ENCODE peak calls at places on chromosomes 4 and X, in eight cellular contexts. E is ovary, Q is gastrocnemius medialis, K is uterus, J is Peyer's patch, U is esophagus squamous epithelium, D is suprapubic skin, V is heart left ventricle. B is an unnamed sample.
A peak's percentile ranks its signal among the peaks of the same experiment; 100 is the strongest.

GRCh38 chr4:7956306-7957112 is 16.8 kb upstream of the AFAP1 start:
- DNase-seq in E (no peak), Q (no peak), K (peak; percentile 79), J (no peak), U (no peak), D (no peak), V (no peak), B (no peak)

GRCh38 chr4:56321246-56321645 is 66.0 kb downstream of the AASDH start:
- DNase-seq in E (no peak), Q (no peak), K (no peak), J (no peak), U (no peak), D (no peak), V (no peak), B (no peak)

GRCh38 chr4:129218355-129218754 is 122.4 kb downstream of the C4orf33 start:
- DNase-seq in E (no peak), Q (no peak), K (no peak), J (no peak), U (no peak), D (no peak), V (no peak), B (no peak)

GRCh38 chr4:106358899-106359298 is 9.7 kb downstream of the GIMD1 start:
- DNase-seq in E (no peak), Q (no peak), K (no peak), J (no peak), U (no peak), D (no peak), V (no peak), B (no peak)

GRCh38 chr4:87089368-87089767 is 131.1 kb downstream of the KLHL8 start:
- DNase-seq in E (no peak), Q (no peak), K (no peak), J (no peak), U (no peak), D (no peak), V (no peak), B (no peak)

GRCh38 chr4:8891646-8892555 is 20.3 kb upstream of the HMX1 start:
- DNase-seq in E (no peak), Q (no peak), K (no peak), J (no peak), U (no peak), D (no peak), V (no peak), B (no peak)

GRCh38 chr4:86452323-86452995 is 92.6 kb upstream of the MAPK10 start:
- DNase-seq in E (peak; percentile 19), Q (no peak), K (peak; percentile 58), J (no peak), U (no peak), D (no peak), V (no peak), B (no peak)

GRCh38 chr4:158850800-158851644 is 82.2 kb downstream of the FNIP2 start:
- DNase-seq in E (no peak), Q (no peak), K (no peak), J (no peak), U (no peak), D (no peak), V (no peak), B (no peak)

GRCh38 chrX:110407910-110408545 is 49.4 kb downstream of the RTL9 start:
- DNase-seq in E (peak; percentile 40), Q (no peak), K (peak; percentile 62), J (no peak), U (no peak), D (no peak), V (peak; percentile 32), B (peak; percentile 86)

GRCh38 chrX:7133036-7133412 is 14.5 kb upstream of the STS start:
- DNase-seq in E (no peak), Q (no peak), K (peak; percentile 43), J (no peak), U (no peak), D (no peak), V (peak; percentile 34), B (no peak)

GRCh38 chrX:51336584-51336983 is 4.0 kb downstream of the NUDT10 start:
- DNase-seq in E (peak; percentile 10), Q (no peak), K (peak; percentile 27), J (no peak), U (no peak), D (no peak), V (peak; percentile 13), B (no peak)

GRCh38 chr4:77905651-77906263 is 43.1 kb downstream of the MRPL1 start:
- DNase-seq in E (no peak), Q (no peak), K (no peak), J (no peak), U (no peak), D (no peak), V (no peak), B (no peak)

GRCh38 chr4:107183155-107183774 is 147.2 kb upstream of the DKK2 start:
- DNase-seq in E (no peak), Q (peak; percentile 11), K (no peak), J (no peak), U (no peak), D (no peak), V (no peak), B (no peak)

GRCh38 chr4:180668732-180669131 is 1574.5 kb upstream of the TENM3 start:
- DNase-seq in E (no peak), Q (no peak), K (no peak), J (no peak), U (no peak), D (no peak), V (no peak), B (no peak)

GRCh38 chr4:120085705-120086104 is 19.1 kb upstream of the MAD2L1 start:
- DNase-seq in E (no peak), Q (no peak), K (no peak), J (no peak), U (no peak), D (no peak), V (no peak), B (no peak)

GRCh38 chrX:48509619-48510018 is 827 bp downstream of the PORCN start:
- DNase-seq in E (no peak), Q (no peak), K (no peak), J (no peak), U (no peak), D (no peak), V (no peak), B (no peak)

GRCh38 chrX:136204571-136204970 is 46.6 kb downstream of the MAP7D3 start:
- DNase-seq in E (no peak), Q (peak; percentile 68), K (no peak), J (no peak), U (no peak), D (no peak), V (peak; percentile 35), B (no peak)

GRCh38 chrX:16992902-16993301 is 46.4 kb downstream of the REPS2 start:
- DNase-seq in E (no peak), Q (no peak), K (no peak), J (no peak), U (no peak), D (no peak), V (no peak), B (no peak)

GRCh38 chrX:37347420-37347819 is 1.7 kb upstream of the PRRG1 start:
- DNase-seq in E (no peak), Q (no peak), K (no peak), J (no peak), U (no peak), D (no peak), V (no peak), B (peak; percentile 4)

DNA sequence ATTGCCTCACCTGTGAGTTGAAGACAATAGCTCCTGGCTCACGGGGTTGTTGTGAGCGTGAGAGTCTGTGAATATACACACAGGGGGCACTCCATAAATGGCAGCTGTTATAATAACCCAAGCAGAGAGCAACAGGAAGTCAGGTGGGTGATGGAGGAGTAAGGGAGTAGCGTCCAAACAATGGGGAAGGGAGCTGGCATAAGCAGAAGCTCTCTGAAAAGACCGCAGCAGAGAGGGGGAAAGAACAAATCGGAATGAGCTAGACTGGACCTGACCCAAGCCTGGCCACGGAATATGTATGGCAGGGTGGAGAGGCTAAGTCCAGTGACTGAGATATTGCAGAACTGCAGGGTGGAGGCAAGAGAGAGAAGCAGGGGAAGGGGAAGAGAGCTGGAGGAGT is 6.6 kb upstream of the GJB1 start:
- DNase-seq in E (no peak), Q (no peak), K (no peak), J (no peak), U (no peak), D (no peak), V (no peak), B (no peak)
- H3K4me3 ChIP-seq in E (no peak overlapping the region), Q (no peak overlapping the region), K (no peak overlapping the region), J (peak overlapping the region; percentile 49), U (no peak overlapping the region), D (no peak overlapping the region), V (no peak overlapping the region), B (no peak overlapping the region)

DNA sequence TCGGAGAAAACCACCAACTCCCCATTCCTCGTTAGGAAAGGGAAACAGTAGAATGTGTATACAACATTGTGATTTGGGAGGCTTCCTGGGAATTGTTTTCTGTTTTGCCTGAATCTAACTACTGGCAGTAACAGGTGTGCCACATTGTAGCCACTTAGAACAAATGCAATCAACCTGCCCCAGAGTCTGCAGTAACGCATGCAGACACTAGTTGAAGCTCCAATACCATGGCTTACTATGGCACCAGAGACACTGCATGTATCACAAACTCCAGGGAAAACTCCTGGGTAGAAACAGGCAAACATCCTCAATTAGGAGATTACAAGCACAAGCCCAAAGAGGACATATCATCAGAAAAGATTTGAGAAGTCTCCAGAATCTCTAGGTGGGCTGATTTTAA is 154.2 kb upstream of the NEIL3 start:
- DNase-seq in E (no peak), Q (no peak), K (no peak), J (no peak), U (no peak), D (no peak), V (no peak), B (no peak)
- TF ChIP-seq CTCF in E (no peak), Q (no peak), K (no peak), J (no peak), U (no peak), D (no peak), V (no peak), B (no peak)

GRCh38 chr4:169658970-169659735 is 38.8 kb downstream of the CLCN3 start:
- DNase-seq in E (no peak), Q (no peak), K (no peak), J (no peak), U (no peak), D (no peak), V (no peak), B (no peak)
- TF ChIP-seq POLR2A in E (no peak), Q (no peak), K (no peak), J (no peak), U (no peak), D (no peak), V (no peak), B (no peak)

DNA sequence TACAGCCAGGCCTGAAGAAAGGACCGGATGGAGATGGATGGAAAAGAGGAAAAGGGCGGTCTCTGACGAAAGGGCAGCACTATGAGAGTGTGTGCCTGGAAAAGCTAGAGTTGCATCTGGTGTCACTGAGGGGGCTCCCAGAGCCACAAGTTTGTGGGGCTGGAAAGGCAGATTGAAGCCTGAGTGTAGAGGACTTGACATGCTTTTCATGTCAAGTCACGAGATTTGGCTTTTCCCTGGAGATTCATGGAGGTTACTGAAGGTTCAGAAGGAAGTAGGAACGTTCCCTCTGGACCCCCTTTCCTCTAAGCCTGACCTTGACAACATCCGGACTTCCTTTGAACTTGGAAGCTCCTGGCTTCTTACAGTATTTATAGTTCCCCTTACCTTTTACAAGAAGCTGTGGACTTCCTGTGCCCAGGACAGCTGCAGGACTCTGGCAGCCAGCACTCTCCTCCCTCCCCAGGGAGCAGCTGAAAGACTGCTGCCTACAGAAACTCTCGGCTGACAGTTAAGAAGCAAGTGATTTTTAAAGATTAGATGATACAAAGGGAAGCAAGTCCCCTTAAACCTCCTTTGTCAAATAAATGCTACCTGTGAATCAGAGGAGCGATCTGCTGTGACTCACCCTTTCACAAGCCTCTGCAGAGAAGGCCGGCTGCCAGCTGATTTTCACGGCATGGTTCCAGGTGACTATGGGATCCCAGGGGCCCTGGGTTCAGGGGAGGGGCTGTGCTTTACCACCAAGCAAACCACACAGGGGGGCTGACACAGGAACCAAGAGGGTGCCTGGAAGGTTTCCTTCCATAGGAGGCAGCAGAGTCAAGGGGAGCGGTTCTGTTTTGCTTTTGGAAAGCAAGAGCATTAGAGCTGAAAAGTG is 72.9 kb upstream of the STIM2 start:
- DNase-seq in E (no peak), Q (peak; percentile 30), K (peak; percentile 38), J (peak; percentile 61), U (no peak), D (no peak), V (peak; percentile 42), B (no peak)
- H3K4me3 ChIP-seq in E (no peak overlapping the region), Q (peak overlapping the region; percentile 7), K (no peak overlapping the region), J (no peak overlapping the region), U (no peak overlapping the region), D (no peak overlapping the region), V (no peak overlapping the region), B (no peak overlapping the region)

B was measured in tibial nerve.